ENCODE peak calls at places on chromosomes 7 and 10, in nine cellular contexts. R is A549, V is gastrocnemius medialis, G is breast epithelium, H is body of pancreas, K is HCT116, J is K562, U is thyroid gland, Z is testis. A is an unnamed sample.
A peak's percentile ranks its signal among the peaks of the same experiment; 100 is the strongest.

GRCh38 chr7:52696183-52696582 is 339.2 kb upstream of the POM121L12 start:
- DNase-seq in R (no peak), U (no peak), V (no peak), J (no peak), H (no peak), K (no peak), G (no peak), Z (no peak), A (no peak)

GRCh38 chr10:103835121-103836045 is 20.0 kb downstream of the SH3PXD2A start:
- DNase-seq in G (no peak), V (peak; percentile 58), K (no peak), J (no peak), R (peak; percentile 15), H (peak; percentile 56), Z (peak; percentile 69), U (no peak), A (no peak)

GRCh38 chr10:91804126-91804510 is 5.9 kb downstream of the TNKS2 start:
- DNase-seq in V (no peak), J (no peak), G (no peak), Z (no peak), U (no peak), K (no peak), H (no peak), R (no peak), A (no peak)

GRCh38 chr10:8137726-8138125 is 83.2 kb downstream of the GATA3 start:
- DNase-seq in R (no peak), H (no peak), K (no peak), J (no peak), V (no peak), G (no peak), U (no peak), Z (no peak), A (no peak)

GRCh38 chr10:51766423-51767145 is 67.2 kb upstream of the CSTF2T start:
- DNase-seq in H (no peak), G (no peak), R (no peak), J (no peak), K (no peak), Z (no peak), V (no peak), U (no peak), A (no peak)

GRCh38 chr7:18288322-18289037 is 207.1 kb upstream of the HDAC9 start:
- DNase-seq in Z (no peak), J (no peak), V (no peak), U (no peak), G (no peak), H (no peak), R (no peak), K (no peak), A (no peak)

GRCh38 chr10:118595598-118596425 is at the start of gene PRLHR:
- DNase-seq in H (peak; percentile 31), G (no peak), V (no peak), J (peak; percentile 18), U (peak; percentile 46), R (no peak), Z (peak; percentile 34), K (no peak), A (no peak)

GRCh38 chr10:70497120-70497545 is 18.6 kb downstream of the PALD1 start:
- DNase-seq in G (no peak), R (no peak), J (no peak), U (no peak), K (no peak), Z (no peak), V (no peak), H (no peak), A (no peak)

GRCh38 chr10:15859531-15859864 is 809 bp downstream of the MINDY3 start:
- DNase-seq in U (no peak), Z (no peak), R (no peak), G (no peak), V (no peak), J (no peak), K (no peak), H (no peak), A (no peak)

GRCh38 chr7:78492146-78492545 is 693.6 kb downstream of the PHTF2 start:
- DNase-seq in V (no peak), H (no peak), R (no peak), G (no peak), K (no peak), J (no peak), Z (no peak), U (no peak), A (no peak)

DNA sequence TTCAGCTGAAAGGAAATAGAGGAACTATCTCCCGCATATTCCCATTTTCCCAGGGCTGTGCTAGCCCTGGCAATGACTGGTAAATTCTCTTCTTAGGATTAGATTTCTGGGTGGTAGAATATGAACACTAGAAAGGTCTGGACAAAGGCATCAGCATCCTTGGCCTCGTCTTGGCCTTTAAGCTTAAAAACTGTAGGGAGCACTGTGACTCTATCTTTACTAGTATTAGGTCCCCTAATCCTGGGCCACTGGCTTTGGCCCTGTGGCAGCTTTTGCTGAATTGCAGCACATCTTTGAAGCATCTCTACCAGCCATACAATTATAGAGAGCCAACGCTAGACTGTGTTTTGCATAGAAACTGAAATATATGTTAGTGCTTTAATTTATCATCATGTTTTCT is 41.5 kb upstream of the EBLN1 start:
- DNase-seq in V (no peak), K (no peak), Z (no peak), H (no peak), J (peak; percentile 27), G (no peak), R (peak; percentile 27), U (no peak), A (no peak)
- TF ChIP-seq CTCF in V (no peak), K (no peak), Z (no peak), H (no peak), J (peak; percentile 45), G (no peak), R (no peak), U (no peak), A (no peak)

GRCh38 chr7:44308741-44309270 is 16.6 kb downstream of the CAMK2B start:
- DNase-seq in Z (peak; percentile 13), R (no peak), H (no peak), J (no peak), U (peak; percentile 82), V (no peak), K (no peak), G (peak; percentile 39), A (peak; percentile 11)

GRCh38 chr7:44307905-44308740 is 17.3 kb downstream of the CAMK2B start:
- DNase-seq in H (no peak), V (no peak), U (no peak), G (peak; percentile 48), J (no peak), K (no peak), R (no peak), Z (peak; percentile 4), A (peak; percentile 85)

GRCh38 chr7:44311561-44312495 is 13.6 kb downstream of the CAMK2B start:
- DNase-seq in H (no peak), Z (peak; percentile 7), J (no peak), R (no peak), G (peak; percentile 41), V (no peak), U (no peak), K (no peak), A (peak; percentile 80)

GRCh38 chr7:44309271-44310091 is 15.9 kb downstream of the CAMK2B start:
- DNase-seq in Z (peak; percentile 74), V (peak; percentile 73), J (peak; percentile 58), G (peak; percentile 60), U (peak; percentile 86), K (no peak), H (peak; percentile 61), R (no peak), A (peak; percentile 86)

DNA sequence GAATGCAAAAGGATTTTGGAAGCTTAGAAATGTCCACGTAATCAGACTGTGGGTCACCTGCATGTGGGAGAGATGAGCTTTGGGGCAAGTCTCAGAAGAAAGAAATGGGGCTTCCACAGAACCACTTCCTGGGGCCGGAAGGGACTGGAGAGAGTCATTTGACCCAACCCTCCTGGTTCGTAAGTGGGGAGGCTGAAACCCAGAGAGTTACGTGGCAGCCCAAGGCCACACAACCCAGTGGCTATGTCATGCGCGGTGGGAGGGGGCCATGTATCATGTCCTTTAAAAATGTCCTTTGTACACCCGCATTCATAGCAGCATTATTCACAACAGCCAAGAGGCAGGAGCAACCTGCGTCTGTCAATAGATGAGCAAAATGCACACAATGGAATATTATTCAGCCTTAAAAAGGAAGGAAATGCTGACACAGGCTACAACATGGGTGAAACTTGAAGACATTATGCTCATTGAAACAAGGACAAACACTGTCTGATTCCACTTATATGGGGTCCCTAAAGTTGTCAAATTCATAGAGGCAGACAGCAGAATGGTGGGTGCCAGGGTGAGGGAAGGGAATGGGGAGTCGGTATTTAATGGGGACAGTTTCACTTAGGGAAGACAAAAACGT is 15.1 kb downstream of the CAMK2B start:
- DNase-seq in J (no peak), U (no peak), Z (peak; percentile 11), K (no peak), R (no peak), G (no peak), H (no peak), V (no peak), A (peak; percentile 13)
- H3K4me3 ChIP-seq in J (no peak overlapping the region), U (no peak overlapping the region), Z (peak overlapping the region; percentile 37), K (no peak overlapping the region), R (no peak overlapping the region), G (peak overlapping the region; percentile 47), H (no peak overlapping the region), V (peak overlapping the region; percentile 49), A (no peak overlapping the region)

GRCh38 chr10:994836-995558 is 6.8 kb downstream of the GTPBP4 start:
- DNase-seq in K (no peak), Z (no peak), R (no peak), U (no peak), J (no peak), H (no peak), G (no peak), V (no peak), A (no peak)
- TF ChIP-seq POLR2A in K (no peak), Z (no peak), R (no peak), U (no peak), J (peak; percentile 70), H (no peak), G (no peak), V (no peak), A (no peak)

GRCh38 chr10:29666201-29666600 is 31.4 kb upstream of the SVIL start:
- DNase-seq in Z (no peak), R (no peak), V (no peak), H (no peak), J (no peak), K (no peak), G (no peak), U (no peak), A (no peak)

GRCh38 chr10:29671968-29672367 is 37.2 kb upstream of the SVIL start:
- DNase-seq in U (no peak), Z (no peak), G (no peak), V (no peak), H (no peak), R (no peak), K (no peak), J (no peak), A (no peak)

GRCh38 chr10:29667191-29667590 is 32.4 kb upstream of the SVIL start:
- DNase-seq in G (no peak), J (no peak), V (no peak), K (no peak), H (no peak), U (no peak), R (no peak), Z (no peak), A (no peak)

GRCh38 chr10:29668628-29669027 is 33.9 kb upstream of the SVIL start:
- DNase-seq in U (no peak), H (no peak), G (no peak), V (no peak), R (peak; percentile 30), J (no peak), Z (no peak), K (no peak), A (no peak)

DNA sequence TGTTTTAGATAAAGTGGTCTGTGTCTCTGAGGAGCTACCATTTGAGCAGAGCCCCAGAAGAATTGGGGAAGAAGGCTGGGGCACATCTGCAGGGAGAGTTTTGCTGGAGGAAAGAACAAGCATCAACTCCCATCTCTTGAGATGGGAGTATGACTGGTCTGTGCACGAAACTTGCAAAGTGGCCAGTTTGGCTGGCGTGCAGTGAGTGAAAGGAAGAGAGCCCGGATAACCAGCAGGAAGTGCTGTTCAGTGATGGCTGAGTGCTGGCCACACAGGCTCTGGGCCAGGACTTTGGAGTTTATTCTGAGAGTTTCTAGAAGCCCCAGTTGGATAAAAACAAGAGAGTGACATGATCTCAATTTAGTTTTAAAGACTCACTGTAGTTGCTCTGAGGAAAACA is 34.4 kb upstream of the SVIL start:
- DNase-seq in V (no peak), Z (no peak), U (peak; percentile 40), R (no peak), H (no peak), J (no peak), G (no peak), K (no peak), A (no peak)
- TF ChIP-seq CTCF in V (no peak), Z (no peak), U (no peak), R (no peak), H (no peak), J (no peak), G (no peak), K (no peak), A (no peak)

A was measured in lower leg skin.